ENCODE peak calls at places on chromosomes 1 and 21, in six cellular contexts. One of them, this sample, is unnamed.

GRCh38 chr1:36133484-36133883 is 8.5 kb upstream of the COL8A2 start:
- DNase-seq in colonic mucosa: peak; percentile 95
- DNase-seq in Peyer's patch: peak; percentile 90
- DNase-seq in CD4-positive, alpha-beta memory T cell: no peak
- DNase-seq in body of pancreas: peak; percentile 83
- DNase-seq in spleen: no peak
- DNase-seq in this sample: peak; percentile 92

GRCh38 chr1:85198864-85199263 is 2.0 kb downstream of the SYDE2 start:
- DNase-seq in Peyer's patch: no peak
- DNase-seq in CD4-positive, alpha-beta memory T cell: no peak
- DNase-seq in colonic mucosa: no peak
- DNase-seq in body of pancreas: no peak
- DNase-seq in spleen: no peak
- DNase-seq in this sample: no peak

GRCh38 chr1:183885142-183885735 is 80.3 kb downstream of the RGL1 start:
- DNase-seq in spleen: no peak
- DNase-seq in CD4-positive, alpha-beta memory T cell: no peak
- DNase-seq in colonic mucosa: no peak
- DNase-seq in body of pancreas: no peak
- DNase-seq in Peyer's patch: no peak
- DNase-seq in this sample: no peak

GRCh38 chr1:184827600-184828368 is 73.1 kb upstream of the EDEM3 start:
- DNase-seq in colonic mucosa: no peak
- DNase-seq in CD4-positive, alpha-beta memory T cell: no peak
- DNase-seq in spleen: no peak
- DNase-seq in Peyer's patch: no peak
- DNase-seq in body of pancreas: no peak
- DNase-seq in this sample: no peak

GRCh38 chr1:64403331-64403730 is 66.6 kb upstream of the CACHD1 start:
- DNase-seq in CD4-positive, alpha-beta memory T cell: no peak
- DNase-seq in Peyer's patch: no peak
- DNase-seq in body of pancreas: no peak
- DNase-seq in spleen: no peak
- DNase-seq in colonic mucosa: no peak
- DNase-seq in this sample: no peak

GRCh38 chr1:37930246-37931142 is 16.4 kb downstream of the INPP5B start:
- DNase-seq in body of pancreas: no peak
- DNase-seq in CD4-positive, alpha-beta memory T cell: peak; percentile 54
- DNase-seq in colonic mucosa: peak; percentile 26
- DNase-seq in Peyer's patch: no peak
- DNase-seq in spleen: no peak
- DNase-seq in this sample: no peak

GRCh38 chr1:60972841-60973364 is 109.5 kb upstream of the NFIA start:
- DNase-seq in CD4-positive, alpha-beta memory T cell: no peak
- DNase-seq in spleen: no peak
- DNase-seq in colonic mucosa: no peak
- DNase-seq in Peyer's patch: no peak
- DNase-seq in body of pancreas: no peak
- DNase-seq in this sample: no peak

GRCh38 chr1:5910666-5911065 is 81.6 kb downstream of the NPHP4 start:
- DNase-seq in CD4-positive, alpha-beta memory T cell: no peak
- DNase-seq in Peyer's patch: no peak
- DNase-seq in colonic mucosa: no peak
- DNase-seq in body of pancreas: no peak
- DNase-seq in spleen: peak; percentile 30
- DNase-seq in this sample: no peak

GRCh38 chr1:94045465-94046056 is 75.4 kb downstream of the ABCA4 start:
- DNase-seq in spleen: peak; percentile 78
- DNase-seq in body of pancreas: peak; percentile 68
- DNase-seq in colonic mucosa: peak; percentile 75
- DNase-seq in Peyer's patch: no peak
- DNase-seq in CD4-positive, alpha-beta memory T cell: no peak
- DNase-seq in this sample: peak; percentile 71

GRCh38 chr1:76759950-76760349 is 107.3 kb upstream of the ST6GALNAC5 start:
- DNase-seq in CD4-positive, alpha-beta memory T cell: no peak
- DNase-seq in spleen: no peak
- DNase-seq in body of pancreas: peak; percentile 16
- DNase-seq in colonic mucosa: no peak
- DNase-seq in Peyer's patch: no peak
- DNase-seq in this sample: no peak

GRCh38 chr1:160098852-160099647 is 631 bp upstream of the IGSF8 start:
- DNase-seq in CD4-positive, alpha-beta memory T cell: peak; percentile 98
- DNase-seq in spleen: peak; percentile 100
- DNase-seq in Peyer's patch: peak; percentile 99
- DNase-seq in colonic mucosa: peak; percentile 99
- DNase-seq in body of pancreas: peak; percentile 99
- DNase-seq in this sample: peak; percentile 99

GRCh38 chr1:198776602-198777029 is 137.8 kb downstream of the PTPRC start:
- DNase-seq in Peyer's patch: no peak
- DNase-seq in colonic mucosa: no peak
- DNase-seq in body of pancreas: no peak
- DNase-seq in spleen: peak; percentile 85
- DNase-seq in CD4-positive, alpha-beta memory T cell: no peak
- DNase-seq in this sample: peak; percentile 22

GRCh38 chr1:171389176-171389575 is 75.2 kb downstream of the FMO4 start:
- DNase-seq in colonic mucosa: no peak
- DNase-seq in body of pancreas: no peak
- DNase-seq in Peyer's patch: no peak
- DNase-seq in CD4-positive, alpha-beta memory T cell: no peak
- DNase-seq in spleen: no peak
- DNase-seq in this sample: no peak

GRCh38 chr1:185720633-185721272 is 13.4 kb upstream of the HMCN1 start:
- DNase-seq in colonic mucosa: no peak
- DNase-seq in body of pancreas: no peak
- DNase-seq in spleen: no peak
- DNase-seq in Peyer's patch: no peak
- DNase-seq in CD4-positive, alpha-beta memory T cell: no peak
- DNase-seq in this sample: no peak

GRCh38 chr1:207240325-207241095 is 81.0 kb upstream of the CD55 start:
- DNase-seq in spleen: no peak
- DNase-seq in Peyer's patch: no peak
- DNase-seq in body of pancreas: no peak
- DNase-seq in CD4-positive, alpha-beta memory T cell: no peak
- DNase-seq in colonic mucosa: no peak
- DNase-seq in this sample: no peak

GRCh38 chr1:215146252-215146975 is 63.9 kb downstream of the KCNK2 start:
- DNase-seq in body of pancreas: no peak
- DNase-seq in spleen: no peak
- DNase-seq in Peyer's patch: no peak
- DNase-seq in CD4-positive, alpha-beta memory T cell: no peak
- DNase-seq in colonic mucosa: peak; percentile 20
- DNase-seq in this sample: peak; percentile 13

GRCh38 chr21:35216966-35217365 is 167.9 kb upstream of the RUNX1 start:
- DNase-seq in body of pancreas: no peak
- DNase-seq in colonic mucosa: no peak
- DNase-seq in CD4-positive, alpha-beta memory T cell: no peak
- DNase-seq in Peyer's patch: no peak
- DNase-seq in spleen: no peak
- DNase-seq in this sample: no peak

GRCh38 chr1:228794810-228795209 is 59.5 kb downstream of the RHOU start:
- DNase-seq in colonic mucosa: no peak
- DNase-seq in CD4-positive, alpha-beta memory T cell: no peak
- DNase-seq in Peyer's patch: no peak
- DNase-seq in body of pancreas: no peak
- DNase-seq in spleen: no peak
- DNase-seq in this sample: no peak

GRCh38 chr1:201025571-201026002 is 2.1 kb upstream of the KIF21B start:
- DNase-seq in CD4-positive, alpha-beta memory T cell: no peak
- DNase-seq in body of pancreas: no peak
- DNase-seq in spleen: no peak
- DNase-seq in Peyer's patch: no peak
- DNase-seq in colonic mucosa: no peak
- DNase-seq in this sample: no peak

GRCh38 chr1:61268546-61269243 is 186.3 kb downstream of the NFIA start:
- DNase-seq in body of pancreas: no peak
- DNase-seq in spleen: no peak
- DNase-seq in CD4-positive, alpha-beta memory T cell: no peak
- DNase-seq in colonic mucosa: no peak
- DNase-seq in Peyer's patch: no peak
- DNase-seq in this sample: no peak

GRCh38 chr1:169604781-169605560 is 18.7 kb upstream of the F5 start:
- DNase-seq in spleen: peak; percentile 86
- DNase-seq in colonic mucosa: no peak
- DNase-seq in Peyer's patch: no peak
- DNase-seq in CD4-positive, alpha-beta memory T cell: peak; percentile 68
- DNase-seq in body of pancreas: no peak
- DNase-seq in this sample: no peak

GRCh38 chr1:18069903-18070302 is 37.7 kb upstream of the IGSF21 start:
- DNase-seq in body of pancreas: no peak
- DNase-seq in colonic mucosa: no peak
- DNase-seq in Peyer's patch: no peak
- DNase-seq in CD4-positive, alpha-beta memory T cell: peak; percentile 49
- DNase-seq in spleen: no peak
- DNase-seq in this sample: no peak

GRCh38 chr1:117639741-117640140 is 33.9 kb downstream of the TENT5C start:
- DNase-seq in CD4-positive, alpha-beta memory T cell: no peak
- DNase-seq in colonic mucosa: no peak
- DNase-seq in spleen: no peak
- DNase-seq in body of pancreas: no peak
- DNase-seq in Peyer's patch: no peak
- DNase-seq in this sample: peak; percentile 2

GRCh38 chr1:117635805-117636204 is 30.0 kb downstream of the TENT5C start:
- DNase-seq in spleen: no peak
- DNase-seq in body of pancreas: no peak
- DNase-seq in Peyer's patch: no peak
- DNase-seq in CD4-positive, alpha-beta memory T cell: no peak
- DNase-seq in colonic mucosa: no peak
- DNase-seq in this sample: no peak

GRCh38 chr1:117636637-117637425 is 31.0 kb downstream of the TENT5C start:
- DNase-seq in CD4-positive, alpha-beta memory T cell: no peak
- DNase-seq in Peyer's patch: no peak
- DNase-seq in body of pancreas: no peak
- DNase-seq in spleen: peak; percentile 64
- DNase-seq in colonic mucosa: no peak
- DNase-seq in this sample: no peak

GRCh38 chr1:117638759-117639158 is 32.9 kb downstream of the TENT5C start:
- DNase-seq in Peyer's patch: no peak
- DNase-seq in CD4-positive, alpha-beta memory T cell: no peak
- DNase-seq in colonic mucosa: no peak
- DNase-seq in spleen: no peak
- DNase-seq in body of pancreas: no peak
- DNase-seq in this sample: peak; percentile 42

DNA sequence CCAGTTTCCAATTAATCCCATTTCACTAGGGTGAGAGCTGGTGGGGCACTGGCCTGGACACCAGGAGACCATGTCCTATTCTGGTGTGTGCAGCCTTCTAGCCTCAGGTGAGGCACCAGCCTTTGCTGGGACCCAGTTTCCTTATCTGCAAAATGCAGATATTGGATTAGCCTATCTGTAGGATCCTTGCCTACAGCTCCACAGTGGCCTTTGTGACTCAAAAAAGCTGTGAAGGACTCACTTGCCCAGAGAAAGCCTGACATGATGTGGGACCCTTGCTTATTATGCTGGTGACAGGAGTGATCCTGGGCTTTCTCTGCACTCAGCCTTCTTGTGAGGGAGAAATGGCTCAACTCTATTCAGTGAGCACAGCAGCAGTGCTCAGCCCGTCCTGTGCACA is 32.3 kb downstream of the TENT5C start:
- DNase-seq in spleen: no peak
- DNase-seq in Peyer's patch: no peak
- DNase-seq in colonic mucosa: no peak
- DNase-seq in CD4-positive, alpha-beta memory T cell: no peak
- DNase-seq in body of pancreas: no peak
- DNase-seq in this sample: no peak
- H3K4me1 ChIP-seq in spleen: peaks cover 28% of the 10 kb centered on the region
- H3K4me1 ChIP-seq in Peyer's patch: no peaks in the 10 kb centered on the region
- H3K4me1 ChIP-seq in colonic mucosa: no peaks in the 10 kb centered on the region
- H3K4me1 ChIP-seq in CD4-positive, alpha-beta memory T cell: peaks cover 21% of the 10 kb centered on the region
- H3K4me1 ChIP-seq in body of pancreas: peaks cover 10% of the 10 kb centered on the region
- H3K4me1 ChIP-seq in this sample: no peaks in the 10 kb centered on the region

DNA sequence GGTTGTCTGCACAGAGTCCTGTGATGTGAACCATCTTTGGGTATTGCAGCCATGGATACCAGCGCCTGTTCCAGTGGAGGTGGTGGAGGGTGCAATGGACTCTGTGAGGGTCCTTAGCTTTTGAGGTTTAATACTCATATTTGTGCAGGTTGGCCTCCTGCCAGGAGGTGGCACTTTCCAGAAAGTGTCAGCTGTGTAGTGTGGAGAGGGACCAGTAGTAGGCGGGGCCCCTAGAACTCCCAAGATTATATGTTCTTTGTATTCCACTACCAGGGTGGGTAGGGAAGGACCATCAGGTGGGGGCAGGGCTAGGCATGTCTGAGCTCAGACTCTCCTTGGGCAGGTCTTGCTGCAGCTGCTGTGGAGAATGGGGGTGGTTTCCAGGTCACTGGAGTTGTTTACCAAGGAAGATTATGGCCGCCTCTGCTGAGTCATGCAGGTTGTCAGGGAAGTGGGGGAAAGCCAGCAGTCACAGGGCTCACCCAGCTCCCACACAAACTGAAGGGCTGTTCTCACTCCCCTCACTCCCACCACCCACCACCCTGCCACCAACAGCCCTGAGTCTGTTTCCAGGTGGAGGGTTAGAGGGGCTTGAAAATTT is 31.2 kb upstream of the ZNF678 start:
- DNase-seq in body of pancreas: no peak
- DNase-seq in Peyer's patch: no peak
- DNase-seq in spleen: no peak
- DNase-seq in CD4-positive, alpha-beta memory T cell: no peak
- DNase-seq in colonic mucosa: no peak
- DNase-seq in this sample: no peak
- H3K9me3 ChIP-seq in body of pancreas: no peaks in the 10 kb centered on the region
- H3K9me3 ChIP-seq in Peyer's patch: peaks cover 53% of the 10 kb centered on the region
- H3K9me3 ChIP-seq in spleen: peaks cover 100% of the 10 kb centered on the region
- H3K9me3 ChIP-seq in CD4-positive, alpha-beta memory T cell: peaks cover 9% of the 10 kb centered on the region
- H3K9me3 ChIP-seq in colonic mucosa: no peaks in the 10 kb centered on the region
- H3K9me3 ChIP-seq in this sample: peaks cover 62% of the 10 kb centered on the region

DNA sequence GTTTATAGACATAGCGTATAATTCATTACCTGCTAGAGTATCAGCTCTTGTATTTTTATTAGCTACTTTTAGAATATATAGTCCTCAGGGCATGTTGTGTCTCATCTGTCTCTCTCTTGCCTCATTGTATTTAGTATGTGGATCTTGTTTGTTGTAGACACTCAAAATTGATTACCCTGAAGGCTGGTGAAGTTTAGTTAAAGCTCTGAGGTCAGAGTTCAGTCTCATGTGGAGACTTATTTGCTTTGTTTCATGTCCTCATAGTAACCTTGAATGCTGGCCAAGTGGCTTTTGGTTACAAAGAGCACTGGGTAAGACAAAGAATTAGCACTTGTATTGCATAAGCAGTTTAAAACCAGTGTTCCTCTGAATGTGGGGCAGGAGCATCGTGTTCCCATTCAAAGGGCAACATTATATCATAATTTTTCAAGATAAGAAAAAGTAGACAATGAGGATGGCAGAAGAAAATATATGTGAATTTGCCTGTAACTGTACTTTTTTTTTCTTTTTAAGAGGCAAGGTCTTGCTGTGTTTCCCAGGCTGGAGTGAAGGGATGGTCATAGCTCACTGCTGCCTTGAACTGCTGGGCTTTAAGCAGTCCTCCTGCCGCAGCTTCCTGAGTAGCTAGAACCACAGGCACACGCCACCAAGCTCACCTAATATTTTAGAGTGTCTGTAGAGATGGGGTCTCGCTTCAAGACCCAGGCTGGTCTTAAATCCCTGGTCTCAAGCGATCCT is 17.4 kb downstream of the CNST start:
- DNase-seq in CD4-positive, alpha-beta memory T cell: no peak
- DNase-seq in body of pancreas: peak; percentile 78
- DNase-seq in spleen: no peak
- DNase-seq in Peyer's patch: no peak
- DNase-seq in colonic mucosa: peak; percentile 79
- DNase-seq in this sample: peak; percentile 53
- H3K4me3 ChIP-seq in CD4-positive, alpha-beta memory T cell: no peak overlapping the region
- H3K4me3 ChIP-seq in body of pancreas: no peak overlapping the region
- H3K4me3 ChIP-seq in spleen: no peak overlapping the region
- H3K4me3 ChIP-seq in Peyer's patch: no peak overlapping the region
- H3K4me3 ChIP-seq in colonic mucosa: no peak overlapping the region
- H3K4me3 ChIP-seq in this sample: no peak overlapping the region

GRCh38 chr1:226668173-226668560 is 70.9 kb downstream of the ITPKB start:
- DNase-seq in Peyer's patch: no peak
- DNase-seq in colonic mucosa: no peak
- DNase-seq in CD4-positive, alpha-beta memory T cell: no peak
- DNase-seq in body of pancreas: no peak
- DNase-seq in spleen: no peak
- DNase-seq in this sample: no peak
- H3K4me1 ChIP-seq in Peyer's patch: peaks cover 60% of the 10 kb centered on the region
- H3K4me1 ChIP-seq in colonic mucosa: peaks cover 4% of the 10 kb centered on the region
- H3K4me1 ChIP-seq in CD4-positive, alpha-beta memory T cell: peaks cover 39% of the 10 kb centered on the region
- H3K4me1 ChIP-seq in body of pancreas: peaks cover 22% of the 10 kb centered on the region
- H3K4me1 ChIP-seq in spleen: peaks cover 36% of the 10 kb centered on the region
- H3K4me1 ChIP-seq in this sample: peaks cover 12% of the 10 kb centered on the region